ENCODE peak calls at places on chromosomes 6 and 20, in five cellular contexts. One of them, this sample, is unnamed.
A peak's percentile ranks its signal among the peaks of the same experiment; 100 is the strongest.

GRCh38 chr6:106974337-106974998 is at the start of gene CD24:
- DNase-seq in mesothelial cell of epicardium: peak; percentile 86
- DNase-seq in NCI-H1694: peak; percentile 38
- DNase-seq in effector memory CD8-positive, alpha-beta T cell: no peak
- DNase-seq in amygdala: peak; percentile 21
- DNase-seq in this sample: peak; percentile 75

GRCh38 chr6:14273196-14273595 is 155.6 kb downstream of the CD83 start:
- DNase-seq in amygdala: no peak
- DNase-seq in effector memory CD8-positive, alpha-beta T cell: no peak
- DNase-seq in mesothelial cell of epicardium: no peak
- DNase-seq in NCI-H1694: no peak
- DNase-seq in this sample: no peak

GRCh38 chr6:80003841-80004198 is 629 bp upstream of the TTK start:
- DNase-seq in amygdala: no peak
- DNase-seq in effector memory CD8-positive, alpha-beta T cell: peak; percentile 54
- DNase-seq in NCI-H1694: peak; percentile 33
- DNase-seq in mesothelial cell of epicardium: no peak
- DNase-seq in this sample: no peak

GRCh38 chr20:42795399-42795798 is 394.3 kb downstream of the PTPRT start:
- DNase-seq in amygdala: no peak
- DNase-seq in effector memory CD8-positive, alpha-beta T cell: no peak
- DNase-seq in NCI-H1694: no peak
- DNase-seq in mesothelial cell of epicardium: no peak
- DNase-seq in this sample: no peak

GRCh38 chr20:38290829-38291581 is 13.0 kb upstream of the BPI start:
- DNase-seq in NCI-H1694: no peak
- DNase-seq in effector memory CD8-positive, alpha-beta T cell: no peak
- DNase-seq in amygdala: no peak
- DNase-seq in mesothelial cell of epicardium: no peak
- DNase-seq in this sample: no peak

GRCh38 chr6:35552285-35552917 is 39.7 kb upstream of the TULP1 start:
- DNase-seq in mesothelial cell of epicardium: no peak
- DNase-seq in amygdala: no peak
- DNase-seq in NCI-H1694: peak; percentile 17
- DNase-seq in effector memory CD8-positive, alpha-beta T cell: peak; percentile 67
- DNase-seq in this sample: peak; percentile 13

GRCh38 chr6:89843070-89843469 is 13.4 kb downstream of the CASP8AP2 start:
- DNase-seq in amygdala: no peak
- DNase-seq in NCI-H1694: no peak
- DNase-seq in mesothelial cell of epicardium: no peak
- DNase-seq in effector memory CD8-positive, alpha-beta T cell: no peak
- DNase-seq in this sample: no peak

GRCh38 chr20:19073584-19074198 is 138.8 kb upstream of the SLC24A3 start:
- DNase-seq in NCI-H1694: no peak
- DNase-seq in effector memory CD8-positive, alpha-beta T cell: no peak
- DNase-seq in mesothelial cell of epicardium: no peak
- DNase-seq in amygdala: no peak
- DNase-seq in this sample: no peak

GRCh38 chr20:17725094-17725835 is 25.5 kb downstream of the BANF2 start:
- DNase-seq in mesothelial cell of epicardium: no peak
- DNase-seq in effector memory CD8-positive, alpha-beta T cell: no peak
- DNase-seq in NCI-H1694: peak; percentile 4
- DNase-seq in amygdala: no peak
- DNase-seq in this sample: no peak

GRCh38 chr20:47620808-47621805 is 119.4 kb downstream of the NCOA3 start:
- DNase-seq in effector memory CD8-positive, alpha-beta T cell: peak; percentile 16
- DNase-seq in NCI-H1694: peak; percentile 9
- DNase-seq in mesothelial cell of epicardium: no peak
- DNase-seq in amygdala: no peak
- DNase-seq in this sample: peak; percentile 35

GRCh38 chr20:50574108-50574507 is 63.9 kb downstream of the PTPN1 start:
- DNase-seq in mesothelial cell of epicardium: no peak
- DNase-seq in NCI-H1694: no peak
- DNase-seq in effector memory CD8-positive, alpha-beta T cell: no peak
- DNase-seq in amygdala: no peak
- DNase-seq in this sample: no peak

GRCh38 chr6:45966797-45967196 is 48.9 kb downstream of the CLIC5 start:
- DNase-seq in amygdala: no peak
- DNase-seq in mesothelial cell of epicardium: no peak
- DNase-seq in effector memory CD8-positive, alpha-beta T cell: no peak
- DNase-seq in NCI-H1694: no peak
- DNase-seq in this sample: no peak

GRCh38 chr6:101779051-101779844 is 385.7 kb downstream of the GRIK2 start:
- DNase-seq in mesothelial cell of epicardium: no peak
- DNase-seq in effector memory CD8-positive, alpha-beta T cell: no peak
- DNase-seq in NCI-H1694: no peak
- DNase-seq in amygdala: no peak
- DNase-seq in this sample: no peak

GRCh38 chr6:57108691-57109090 is 18.7 kb downstream of the ZNF451 start:
- DNase-seq in effector memory CD8-positive, alpha-beta T cell: no peak
- DNase-seq in amygdala: no peak
- DNase-seq in NCI-H1694: no peak
- DNase-seq in mesothelial cell of epicardium: no peak
- DNase-seq in this sample: peak; percentile 6

GRCh38 chr20:37238426-37238825 is 23.2 kb downstream of the GHRH start:
- DNase-seq in NCI-H1694: no peak
- DNase-seq in effector memory CD8-positive, alpha-beta T cell: no peak
- DNase-seq in mesothelial cell of epicardium: no peak
- DNase-seq in amygdala: no peak
- DNase-seq in this sample: no peak

GRCh38 chr6:150940951-150941350 is 75.4 kb downstream of the MTHFD1L start:
- DNase-seq in mesothelial cell of epicardium: no peak
- DNase-seq in effector memory CD8-positive, alpha-beta T cell: no peak
- DNase-seq in amygdala: no peak
- DNase-seq in NCI-H1694: no peak
- DNase-seq in this sample: no peak